ENCODE peak calls at places on chromosomes 7 and 10, in four cellular contexts. A is NCI-H510A treated with DMSO at 0.1 percent for 48 hours, P is epithelial cell of esophagus, E is keratinocyte. Y is an unnamed sample.

GRCh38 chr10:30865141-30865926 is 166.3 kb downstream of the ZNF438 start:
- DNase-seq in E (no peak), A (no peak), P (peak; percentile 55), Y (no peak)

GRCh38 chr10:74056081-74056818 is 58.3 kb downstream of the VCL start:
- DNase-seq in E (no peak), A (no peak), P (peak; percentile 48), Y (no peak)

GRCh38 chr10:100998991-100999741 is 442 bp upstream of the LZTS2 start:
- DNase-seq in E (peak; percentile 33), A (peak; percentile 63), P (peak; percentile 68), Y (peak; percentile 93)

GRCh38 chr7:151992375-151992774 is 33.1 kb upstream of the GALNT11 start:
- DNase-seq in E (no peak), A (peak; percentile 6), P (peak; percentile 56), Y (peak; percentile 74)

GRCh38 chr10:128468462-128468861 is 342.2 kb upstream of the MKI67 start:
- DNase-seq in P (no peak), E (no peak), A (no peak), Y (no peak)

GRCh38 chr10:95183451-95184230 is 10.4 kb upstream of the ACSM6 start:
- DNase-seq in A (peak; percentile 76), E (peak; percentile 5), P (peak; percentile 82), Y (peak; percentile 90)

GRCh38 chr10:48444861-48445841 is 138.7 kb downstream of the MAPK8 start:
- DNase-seq in A (peak; percentile 7), P (peak; percentile 24), E (no peak), Y (no peak)

GRCh38 chr10:73650537-73651331 is 5.1 kb downstream of the SYNPO2L start:
- DNase-seq in P (peak; percentile 76), A (no peak), E (peak; percentile 54), Y (peak; percentile 94)

GRCh38 chr10:5089869-5090268 is 4.3 kb upstream of the AKR1C3 start:
- DNase-seq in A (peak; percentile 84), E (peak; percentile 77), P (peak; percentile 94), Y (no peak)

GRCh38 chr10:78286186-78286585 is 252.5 kb downstream of the RPS24 start:
- DNase-seq in A (peak; percentile 50), E (no peak), P (no peak), Y (no peak)

GRCh38 chr10:92801978-92802872 is 46.1 kb upstream of the EXOC6 start:
- DNase-seq in P (no peak), E (no peak), A (no peak), Y (no peak)

Y was measured in psoas muscle.